ENCODE peak calls at places on chromosomes 16 and 17, in seven cellular contexts. One of them, this sample, is unnamed.

GRCh38 chr17:77330602-77331081 is 189.9 kb downstream of the SEC14L1 start:
- DNase-seq in AML-193: no peak
- DNase-seq in T-helper 1 cell: no peak
- DNase-seq in NCI-H2107: no peak
- DNase-seq in progenitor cell of endocrine pancreas: no peak
- DNase-seq in stimulated activated CD4-positive, alpha-beta T cell treated with anti-CD3 and anti-CD28 coated beads, Interleukin-4, amount 100 ng/mL, for 1 hour: no peak
- DNase-seq in central memory CD4-positive, alpha-beta T cell: no peak
- DNase-seq in this sample: no peak

GRCh38 chr17:81685108-81685507 is 1.3 kb downstream of the HGS start:
- DNase-seq in AML-193: no peak
- DNase-seq in T-helper 1 cell: no peak
- DNase-seq in NCI-H2107: no peak
- DNase-seq in progenitor cell of endocrine pancreas: no peak
- DNase-seq in stimulated activated CD4-positive, alpha-beta T cell treated with anti-CD3 and anti-CD28 coated beads, Interleukin-4, amount 100 ng/mL, for 1 hour: peak
- DNase-seq in central memory CD4-positive, alpha-beta T cell: no peak
- DNase-seq in this sample: no peak

GRCh38 chr17:57739402-57740224 is 5.5 kb downstream of the CCDC182 start:
- DNase-seq in AML-193: peak
- DNase-seq in T-helper 1 cell: no peak
- DNase-seq in NCI-H2107: no peak
- DNase-seq in progenitor cell of endocrine pancreas: no peak
- DNase-seq in stimulated activated CD4-positive, alpha-beta T cell treated with anti-CD3 and anti-CD28 coated beads, Interleukin-4, amount 100 ng/mL, for 1 hour: no peak
- DNase-seq in central memory CD4-positive, alpha-beta T cell: no peak
- DNase-seq in this sample: no peak

GRCh38 chr17:82756166-82756565 is 4.3 kb downstream of the TBCD start:
- DNase-seq in AML-193: no peak
- DNase-seq in T-helper 1 cell: no peak
- DNase-seq in NCI-H2107: no peak
- DNase-seq in progenitor cell of endocrine pancreas: no peak
- DNase-seq in stimulated activated CD4-positive, alpha-beta T cell treated with anti-CD3 and anti-CD28 coated beads, Interleukin-4, amount 100 ng/mL, for 1 hour: no peak
- DNase-seq in central memory CD4-positive, alpha-beta T cell: no peak
- DNase-seq in this sample: no peak

GRCh38 chr16:10820546-10820945 is 2.0 kb upstream of the TVP23A start:
- DNase-seq in AML-193: no peak
- DNase-seq in T-helper 1 cell: no peak
- DNase-seq in NCI-H2107: no peak
- DNase-seq in progenitor cell of endocrine pancreas: no peak
- DNase-seq in stimulated activated CD4-positive, alpha-beta T cell treated with anti-CD3 and anti-CD28 coated beads, Interleukin-4, amount 100 ng/mL, for 1 hour: no peak
- DNase-seq in central memory CD4-positive, alpha-beta T cell: no peak
- DNase-seq in this sample: no peak

GRCh38 chr16:70695351-70696070 is 9.7 kb upstream of the MTSS2 start:
- DNase-seq in AML-193: no peak
- DNase-seq in T-helper 1 cell: no peak
- DNase-seq in NCI-H2107: peak
- DNase-seq in progenitor cell of endocrine pancreas: no peak
- DNase-seq in stimulated activated CD4-positive, alpha-beta T cell treated with anti-CD3 and anti-CD28 coated beads, Interleukin-4, amount 100 ng/mL, for 1 hour: no peak
- DNase-seq in central memory CD4-positive, alpha-beta T cell: no peak
- DNase-seq in this sample: no peak

GRCh38 chr17:2124391-2124790 is 69.5 kb downstream of the HIC1 start:
- DNase-seq in AML-193: no peak
- DNase-seq in T-helper 1 cell: no peak
- DNase-seq in NCI-H2107: no peak
- DNase-seq in progenitor cell of endocrine pancreas: no peak
- DNase-seq in stimulated activated CD4-positive, alpha-beta T cell treated with anti-CD3 and anti-CD28 coated beads, Interleukin-4, amount 100 ng/mL, for 1 hour: no peak
- DNase-seq in central memory CD4-positive, alpha-beta T cell: no peak
- DNase-seq in this sample: no peak

GRCh38 chr16:80932725-80933124 is 74.0 kb downstream of the CMC2 start:
- DNase-seq in AML-193: no peak
- DNase-seq in T-helper 1 cell: no peak
- DNase-seq in NCI-H2107: no peak
- DNase-seq in progenitor cell of endocrine pancreas: no peak
- DNase-seq in stimulated activated CD4-positive, alpha-beta T cell treated with anti-CD3 and anti-CD28 coated beads, Interleukin-4, amount 100 ng/mL, for 1 hour: no peak
- DNase-seq in central memory CD4-positive, alpha-beta T cell: no peak
- DNase-seq in this sample: no peak

GRCh38 chr17:64492481-64493109 is 4.3 kb downstream of the POLG2 start:
- DNase-seq in AML-193: peak
- DNase-seq in T-helper 1 cell: no peak
- DNase-seq in NCI-H2107: no peak
- DNase-seq in progenitor cell of endocrine pancreas: no peak
- DNase-seq in stimulated activated CD4-positive, alpha-beta T cell treated with anti-CD3 and anti-CD28 coated beads, Interleukin-4, amount 100 ng/mL, for 1 hour: no peak
- DNase-seq in central memory CD4-positive, alpha-beta T cell: peak
- DNase-seq in this sample: no peak

GRCh38 chr16:68704232-68704867 is 32.7 kb upstream of the CDH1 start:
- DNase-seq in AML-193: peak
- DNase-seq in T-helper 1 cell: peak
- DNase-seq in NCI-H2107: peak
- DNase-seq in progenitor cell of endocrine pancreas: peak
- DNase-seq in stimulated activated CD4-positive, alpha-beta T cell treated with anti-CD3 and anti-CD28 coated beads, Interleukin-4, amount 100 ng/mL, for 1 hour: peak
- DNase-seq in central memory CD4-positive, alpha-beta T cell: peak
- DNase-seq in this sample: peak

GRCh38 chr17:31427684-31428083 is 36.2 kb downstream of the RAB11FIP4 start:
- DNase-seq in AML-193: no peak
- DNase-seq in T-helper 1 cell: no peak
- DNase-seq in NCI-H2107: no peak
- DNase-seq in progenitor cell of endocrine pancreas: no peak
- DNase-seq in stimulated activated CD4-positive, alpha-beta T cell treated with anti-CD3 and anti-CD28 coated beads, Interleukin-4, amount 100 ng/mL, for 1 hour: no peak
- DNase-seq in central memory CD4-positive, alpha-beta T cell: no peak
- DNase-seq in this sample: no peak

GRCh38 chr17:841313-841712 is 59.2 kb downstream of the MRM3 start:
- DNase-seq in AML-193: no peak
- DNase-seq in T-helper 1 cell: no peak
- DNase-seq in NCI-H2107: no peak
- DNase-seq in progenitor cell of endocrine pancreas: no peak
- DNase-seq in stimulated activated CD4-positive, alpha-beta T cell treated with anti-CD3 and anti-CD28 coated beads, Interleukin-4, amount 100 ng/mL, for 1 hour: no peak
- DNase-seq in central memory CD4-positive, alpha-beta T cell: no peak
- DNase-seq in this sample: no peak

GRCh38 chr16:29975134-29975538 is 1.5 kb downstream of the TAOK2 start:
- DNase-seq in AML-193: no peak
- DNase-seq in T-helper 1 cell: no peak
- DNase-seq in NCI-H2107: no peak
- DNase-seq in progenitor cell of endocrine pancreas: no peak
- DNase-seq in stimulated activated CD4-positive, alpha-beta T cell treated with anti-CD3 and anti-CD28 coated beads, Interleukin-4, amount 100 ng/mL, for 1 hour: no peak
- DNase-seq in central memory CD4-positive, alpha-beta T cell: no peak
- DNase-seq in this sample: no peak

GRCh38 chr16:35196313-35196712 is 1736.9 kb downstream of the TP53TG3F start:
- DNase-seq in AML-193: no peak
- DNase-seq in T-helper 1 cell: no peak
- DNase-seq in NCI-H2107: no peak
- DNase-seq in progenitor cell of endocrine pancreas: no peak
- DNase-seq in stimulated activated CD4-positive, alpha-beta T cell treated with anti-CD3 and anti-CD28 coated beads, Interleukin-4, amount 100 ng/mL, for 1 hour: no peak
- DNase-seq in central memory CD4-positive, alpha-beta T cell: no peak
- DNase-seq in this sample: no peak

GRCh38 chr17:45274033-45274432 is 12.1 kb upstream of the SPATA32 start:
- DNase-seq in AML-193: no peak
- DNase-seq in T-helper 1 cell: no peak
- DNase-seq in NCI-H2107: no peak
- DNase-seq in progenitor cell of endocrine pancreas: no peak
- DNase-seq in stimulated activated CD4-positive, alpha-beta T cell treated with anti-CD3 and anti-CD28 coated beads, Interleukin-4, amount 100 ng/mL, for 1 hour: no peak
- DNase-seq in central memory CD4-positive, alpha-beta T cell: no peak
- DNase-seq in this sample: no peak

GRCh38 chr16:53754938-53755910 is 51.3 kb downstream of the FTO start:
- DNase-seq in AML-193: no peak
- DNase-seq in T-helper 1 cell: no peak
- DNase-seq in NCI-H2107: no peak
- DNase-seq in progenitor cell of endocrine pancreas: no peak
- DNase-seq in stimulated activated CD4-positive, alpha-beta T cell treated with anti-CD3 and anti-CD28 coated beads, Interleukin-4, amount 100 ng/mL, for 1 hour: no peak
- DNase-seq in central memory CD4-positive, alpha-beta T cell: no peak
- DNase-seq in this sample: no peak

GRCh38 chr17:3603119-3603869 is 5.9 kb downstream of the TRPV1 start:
- DNase-seq in AML-193: no peak
- DNase-seq in T-helper 1 cell: no peak
- DNase-seq in NCI-H2107: no peak
- DNase-seq in progenitor cell of endocrine pancreas: no peak
- DNase-seq in stimulated activated CD4-positive, alpha-beta T cell treated with anti-CD3 and anti-CD28 coated beads, Interleukin-4, amount 100 ng/mL, for 1 hour: no peak
- DNase-seq in central memory CD4-positive, alpha-beta T cell: no peak
- DNase-seq in this sample: no peak

GRCh38 chr17:52158450-52159042 is at the start of gene CA10:
- DNase-seq in AML-193: no peak
- DNase-seq in T-helper 1 cell: no peak
- DNase-seq in NCI-H2107: no peak
- DNase-seq in progenitor cell of endocrine pancreas: peak
- DNase-seq in stimulated activated CD4-positive, alpha-beta T cell treated with anti-CD3 and anti-CD28 coated beads, Interleukin-4, amount 100 ng/mL, for 1 hour: no peak
- DNase-seq in central memory CD4-positive, alpha-beta T cell: no peak
- DNase-seq in this sample: no peak

GRCh38 chr17:10612957-10613744 is 44.0 kb downstream of the MYH3 start:
- DNase-seq in AML-193: no peak
- DNase-seq in T-helper 1 cell: no peak
- DNase-seq in NCI-H2107: no peak
- DNase-seq in progenitor cell of endocrine pancreas: no peak
- DNase-seq in stimulated activated CD4-positive, alpha-beta T cell treated with anti-CD3 and anti-CD28 coated beads, Interleukin-4, amount 100 ng/mL, for 1 hour: no peak
- DNase-seq in central memory CD4-positive, alpha-beta T cell: no peak
- DNase-seq in this sample: no peak

GRCh38 chr17:15886804-15887203 is 58.1 kb upstream of the ADORA2B start:
- DNase-seq in AML-193: no peak
- DNase-seq in T-helper 1 cell: no peak
- DNase-seq in NCI-H2107: no peak
- DNase-seq in progenitor cell of endocrine pancreas: no peak
- DNase-seq in stimulated activated CD4-positive, alpha-beta T cell treated with anti-CD3 and anti-CD28 coated beads, Interleukin-4, amount 100 ng/mL, for 1 hour: no peak
- DNase-seq in central memory CD4-positive, alpha-beta T cell: no peak
- DNase-seq in this sample: no peak

GRCh38 chr17:61072648-61073047 is 327.0 kb upstream of the TBX2 start:
- DNase-seq in AML-193: no peak
- DNase-seq in T-helper 1 cell: no peak
- DNase-seq in NCI-H2107: no peak
- DNase-seq in progenitor cell of endocrine pancreas: no peak
- DNase-seq in stimulated activated CD4-positive, alpha-beta T cell treated with anti-CD3 and anti-CD28 coated beads, Interleukin-4, amount 100 ng/mL, for 1 hour: no peak
- DNase-seq in central memory CD4-positive, alpha-beta T cell: no peak
- DNase-seq in this sample: no peak

GRCh38 chr16:144797-145252 is 6.4 kb upstream of the NPRL3 start:
- DNase-seq in AML-193: no peak
- DNase-seq in T-helper 1 cell: no peak
- DNase-seq in NCI-H2107: no peak
- DNase-seq in progenitor cell of endocrine pancreas: no peak
- DNase-seq in stimulated activated CD4-positive, alpha-beta T cell treated with anti-CD3 and anti-CD28 coated beads, Interleukin-4, amount 100 ng/mL, for 1 hour: no peak
- DNase-seq in central memory CD4-positive, alpha-beta T cell: no peak
- DNase-seq in this sample: no peak

GRCh38 chr16:23365602-23366240 is 63.6 kb downstream of the SCNN1B start:
- DNase-seq in AML-193: no peak
- DNase-seq in T-helper 1 cell: no peak
- DNase-seq in NCI-H2107: no peak
- DNase-seq in progenitor cell of endocrine pancreas: no peak
- DNase-seq in stimulated activated CD4-positive, alpha-beta T cell treated with anti-CD3 and anti-CD28 coated beads, Interleukin-4, amount 100 ng/mL, for 1 hour: no peak
- DNase-seq in central memory CD4-positive, alpha-beta T cell: no peak
- DNase-seq in this sample: no peak

GRCh38 chr17:7074931-7075330 is 5.1 kb downstream of the CLEC10A start:
- DNase-seq in AML-193: no peak
- DNase-seq in T-helper 1 cell: no peak
- DNase-seq in NCI-H2107: no peak
- DNase-seq in progenitor cell of endocrine pancreas: no peak
- DNase-seq in stimulated activated CD4-positive, alpha-beta T cell treated with anti-CD3 and anti-CD28 coated beads, Interleukin-4, amount 100 ng/mL, for 1 hour: no peak
- DNase-seq in central memory CD4-positive, alpha-beta T cell: no peak
- DNase-seq in this sample: no peak

GRCh38 chr17:64455993-64456885 is 7.3 kb downstream of the MILR1 start:
- DNase-seq in AML-193: peak
- DNase-seq in T-helper 1 cell: no peak
- DNase-seq in NCI-H2107: no peak
- DNase-seq in progenitor cell of endocrine pancreas: no peak
- DNase-seq in stimulated activated CD4-positive, alpha-beta T cell treated with anti-CD3 and anti-CD28 coated beads, Interleukin-4, amount 100 ng/mL, for 1 hour: no peak
- DNase-seq in central memory CD4-positive, alpha-beta T cell: peak
- DNase-seq in this sample: peak

GRCh38 chr17:13761221-13761620 is 159.5 kb upstream of the HS3ST3A1 start:
- DNase-seq in AML-193: no peak
- DNase-seq in T-helper 1 cell: no peak
- DNase-seq in NCI-H2107: no peak
- DNase-seq in progenitor cell of endocrine pancreas: no peak
- DNase-seq in stimulated activated CD4-positive, alpha-beta T cell treated with anti-CD3 and anti-CD28 coated beads, Interleukin-4, amount 100 ng/mL, for 1 hour: no peak
- DNase-seq in central memory CD4-positive, alpha-beta T cell: no peak
- DNase-seq in this sample: no peak

GRCh38 chr17:27360507-27360906 is 66.6 kb downstream of the WSB1 start:
- DNase-seq in AML-193: no peak
- DNase-seq in T-helper 1 cell: no peak
- DNase-seq in NCI-H2107: no peak
- DNase-seq in progenitor cell of endocrine pancreas: no peak
- DNase-seq in stimulated activated CD4-positive, alpha-beta T cell treated with anti-CD3 and anti-CD28 coated beads, Interleukin-4, amount 100 ng/mL, for 1 hour: no peak
- DNase-seq in central memory CD4-positive, alpha-beta T cell: no peak
- DNase-seq in this sample: no peak

This sample was measured in memory B cell.